ENCODE peak calls at places on chromosome 5, in seven cellular contexts. L, X, C, R, E, F and U are unnamed samples.

GRCh38 chr5:119318256-119318914 is 37.4 kb upstream of the TNFAIP8 start:
- DNase-seq in R (no peak), F (no peak), L (no peak), C (no peak), X (no peak), E (no peak), U (no peak)

GRCh38 chr5:112706446-112707016 is 31.2 kb upstream of the APC start:
- DNase-seq in L (no peak), C (no peak), E (no peak), R (no peak), X (no peak), F (no peak), U (no peak)

GRCh38 chr5:16417392-16418074 is 48.1 kb downstream of the ZNF622 start:
- DNase-seq in C (no peak), E (no peak), F (no peak), L (no peak), X (no peak), R (no peak), U (no peak)

GRCh38 chr5:93676707-93677106 is 64.7 kb downstream of the POU5F2 start:
- DNase-seq in X (no peak), F (no peak), E (no peak), R (no peak), L (no peak), C (no peak), U (no peak)

GRCh38 chr5:96893342-96893741 is 17.0 kb downstream of the ERAP2 start:
- DNase-seq in C (peak), L (no peak), E (no peak), R (no peak), F (no peak), X (peak), U (no peak)

GRCh38 chr5:1826235-1826980 is 25.2 kb downstream of the NDUFS6 start:
- DNase-seq in C (no peak), L (no peak), X (no peak), F (no peak), E (no peak), R (no peak), U (no peak)

GRCh38 chr5:147452137-147452838 is 57.6 kb downstream of the DPYSL3 start:
- DNase-seq in F (no peak), E (peak), R (no peak), L (peak), C (no peak), X (no peak), U (peak)

GRCh38 chr5:1749346-1750124 is 50.1 kb downstream of the MRPL36 start:
- DNase-seq in E (no peak), X (no peak), L (no peak), C (no peak), F (no peak), R (no peak), U (peak)

GRCh38 chr5:149215478-149216042 is 56.1 kb upstream of the AFAP1L1 start:
- DNase-seq in E (no peak), X (no peak), R (peak), F (no peak), L (peak), C (no peak), U (no peak)

GRCh38 chr5:74200560-74200959 is 440.0 kb downstream of the ENC1 start:
- DNase-seq in X (peak), C (no peak), L (no peak), F (no peak), E (no peak), R (no peak), U (no peak)

GRCh38 chr5:58459276-58459859 is 518 bp downstream of the PLK2 start:
- DNase-seq in F (no peak), X (no peak), E (peak), L (peak), R (peak), C (no peak), U (no peak)

GRCh38 chr5:112210430-112211005 is 208.6 kb downstream of the EPB41L4A start:
- DNase-seq in C (peak), X (peak), E (peak), F (no peak), R (peak), L (no peak), U (peak)

GRCh38 chr5:80871541-80871961 is 88.6 kb upstream of the RASGRF2 start:
- DNase-seq in R (no peak), E (no peak), F (no peak), X (peak), L (no peak), C (no peak), U (no peak)

GRCh38 chr5:37437716-37438115 is 58.6 kb downstream of the WDR70 start:
- DNase-seq in C (no peak), E (no peak), R (no peak), X (no peak), F (no peak), L (no peak), U (no peak)

GRCh38 chr5:129664336-129664937 is 83.5 kb upstream of the MINAR2 start:
- DNase-seq in E (no peak), R (peak), L (peak), C (peak), X (peak), F (peak), U (peak)

GRCh38 chr5:157222506-157223230 is 42.0 kb downstream of the ITK start:
- DNase-seq in C (peak), E (no peak), R (no peak), X (no peak), F (no peak), L (no peak), U (no peak)